ENCODE peak calls at places on chromosomes 5 and 9, in six cellular contexts. P is heart left ventricle, Y is AG08395, W is Panc1, I is globus pallidus, D is Right ventricle myocardium superior. R is an unnamed sample.

GRCh38 chr5:127650649-127651048 is 1.8 kb downstream of the CTXN3 start:
- DNase-seq in Y (no peak), D (no peak), W (no peak), P (no peak), I (no peak), R (no peak)

GRCh38 chr5:81425569-81425968 is 31.6 kb upstream of the ACOT12 start:
- DNase-seq in Y (peak), W (no peak), I (peak), P (no peak), D (no peak), R (peak)

GRCh38 chr5:132749506-132749905 is 2.3 kb downstream of the CCNI2 start:
- DNase-seq in I (no peak), P (no peak), W (no peak), Y (no peak), D (peak), R (no peak)

GRCh38 chr9:117187498-117187897 is 227.4 kb downstream of the ASTN2 start:
- DNase-seq in I (no peak), D (no peak), Y (no peak), W (no peak), P (no peak), R (no peak)

GRCh38 chr5:181159286-181160143 is 12.1 kb downstream of the OR2V2 start:
- DNase-seq in Y (peak), D (peak), P (peak), I (peak), W (no peak), R (peak)

GRCh38 chr5:158840193-158840592 is 259.5 kb downstream of the EBF1 start:
- DNase-seq in D (no peak), P (no peak), W (no peak), I (no peak), Y (peak), R (no peak)

GRCh38 chr5:149586708-149587318 is 5.5 kb downstream of the ARHGEF37 start:
- DNase-seq in Y (no peak), W (no peak), P (no peak), I (no peak), D (no peak), R (no peak)

GRCh38 chr5:33010851-33011250 is 299.7 kb downstream of the NPR3 start:
- DNase-seq in P (no peak), W (no peak), I (no peak), Y (peak), D (no peak), R (no peak)

GRCh38 chr9:98866435-98867108 is 59.1 kb downstream of the GALNT12 start:
- DNase-seq in W (no peak), I (no peak), Y (no peak), P (no peak), D (no peak), R (no peak)

GRCh38 chr5:180343846-180344327 is 9.2 kb downstream of the GFPT2 start:
- DNase-seq in W (no peak), I (peak), D (peak), Y (peak), P (peak), R (no peak)

GRCh38 chr5:89276566-89277305 is 393.8 kb upstream of the MEF2C start:
- DNase-seq in D (no peak), W (no peak), I (no peak), P (no peak), Y (no peak), R (no peak)

GRCh38 chr5:66720776-66721175 is 124.6 kb downstream of the MAST4 start:
- DNase-seq in P (no peak), Y (no peak), W (no peak), D (no peak), I (no peak), R (no peak)

GRCh38 chr5:170617519-170618218 is 113.8 kb downstream of the KCNIP1 start:
- DNase-seq in I (no peak), Y (no peak), P (no peak), W (no peak), D (no peak), R (no peak)

GRCh38 chr5:179276838-179277395 is 68.3 kb downstream of the ADAMTS2 start:
- DNase-seq in D (peak), P (peak), W (no peak), I (no peak), Y (no peak), R (no peak)

GRCh38 chr5:133627180-133627579 is 14.8 kb upstream of the FSTL4 start:
- DNase-seq in I (no peak), P (no peak), W (no peak), Y (no peak), D (no peak), R (no peak)

GRCh38 chr5:98424681-98425454 is 348.6 kb upstream of the RGMB start:
- DNase-seq in I (no peak), P (no peak), D (no peak), W (no peak), Y (peak), R (no peak)

GRCh38 chr5:148957591-148958202 is 105.2 kb downstream of the SH3TC2 start:
- DNase-seq in W (no peak), P (no peak), Y (peak), D (no peak), I (no peak), R (peak)

GRCh38 chr5:54524704-54525103 is 7.1 kb downstream of the SNX18 start:
- DNase-seq in P (peak), W (no peak), I (no peak), Y (no peak), D (peak), R (no peak)

GRCh38 chr9:12859704-12860251 is 85.0 kb downstream of the LURAP1L start:
- DNase-seq in D (no peak), I (no peak), W (peak), Y (peak), P (no peak), R (peak)